ENCODE peak calls at places on chromosomes 13 and 19, in seven cellular contexts. V is NCI-H1092; F is thoracic aorta; C is DMS153; B is NCI-H2081; L is activated naive CD8-positive, alpha-beta T cell treated with anti-CD3 and anti-CD28 coated beads for 36 hours; A is GM12865. H is an unnamed sample.

GRCh38 chr19:16587031-16588023 is 15.1 kb upstream of the SLC35E1 start:
- DNase-seq in V (no peak), F (no peak), C (no peak), B (no peak), L (peak; percentile 58), A (peak; percentile 89), H (peak; percentile 58)

GRCh38 chr13:89568276-89568675 is 1779.2 kb upstream of the MIR17HG start:
- DNase-seq in V (no peak), F (no peak), C (no peak), B (no peak), L (no peak), A (no peak), H (no peak)

GRCh38 chr13:51246411-51247298 is 24.5 kb downstream of the FAM124A start:
- DNase-seq in V (peak; percentile 48), F (no peak), C (no peak), B (no peak), L (no peak), A (no peak), H (no peak)

GRCh38 chr13:79710376-79710775 is 229.4 kb downstream of the NDFIP2 start:
- DNase-seq in V (no peak), F (no peak), C (no peak), B (no peak), L (no peak), A (no peak), H (no peak)

GRCh38 chr13:22252281-22252830 is 581.5 kb downstream of the FGF9 start:
- DNase-seq in V (no peak), F (no peak), C (no peak), B (no peak), L (no peak), A (no peak), H (no peak)

GRCh38 chr13:109608503-109608902 is 177.9 kb downstream of the IRS2 start:
- DNase-seq in V (no peak), F (no peak), C (no peak), B (no peak), L (no peak), A (no peak), H (no peak)

GRCh38 chr13:42577538-42577937 is 3.6 kb downstream of the TNFSF11 start:
- DNase-seq in V (no peak), F (no peak), C (no peak), B (no peak), L (no peak), A (no peak), H (no peak)

GRCh38 chr19:1400281-1401137 is 833 bp downstream of the GAMT start:
- DNase-seq in V (no peak), F (no peak), C (no peak), B (peak; percentile 10), L (no peak), A (no peak), H (no peak)

GRCh38 chr19:50214699-50215543 is 11.5 kb downstream of the MYH14 start:
- DNase-seq in V (no peak), F (no peak), C (peak; percentile 63), B (no peak), L (no peak), A (no peak), H (no peak)

GRCh38 chr13:31749929-31750328 is 10.6 kb downstream of the RXFP2 start:
- DNase-seq in V (no peak), F (no peak), C (no peak), B (no peak), L (no peak), A (no peak), H (no peak)

GRCh38 chr19:55648657-55649578 is 906 bp downstream of the CCDC106 start:
- DNase-seq in V (no peak), F (no peak), C (no peak), B (peak; percentile 37), L (no peak), A (no peak), H (no peak)

GRCh38 chr13:30708541-30708940 is 26.8 kb upstream of the ALOX5AP start:
- DNase-seq in V (no peak), F (no peak), C (no peak), B (no peak), L (no peak), A (no peak), H (no peak)

GRCh38 chr13:58547419-58547818 is 915.9 kb downstream of the PCDH17 start:
- DNase-seq in V (no peak), F (no peak), C (no peak), B (no peak), L (no peak), A (no peak), H (no peak)

GRCh38 chr19:56141416-56141992 is 417 bp downstream of the ZNF444 start:
- DNase-seq in V (no peak), F (no peak), C (no peak), B (no peak), L (no peak), A (peak; percentile 44), H (peak; percentile 37)

GRCh38 chr13:21069561-21070004 is 8.2 kb upstream of the LATS2 start:
- DNase-seq in V (no peak), F (no peak), C (no peak), B (no peak), L (no peak), A (no peak), H (no peak)

GRCh38 chr13:28822801-28823200 is 2.7 kb downstream of the MTUS2 start:
- DNase-seq in V (no peak), F (no peak), C (no peak), B (no peak), L (no peak), A (no peak), H (no peak)

GRCh38 chr13:51397262-51397933 is 55.4 kb downstream of the INTS6 start:
- DNase-seq in V (no peak), F (peak; percentile 2), C (no peak), B (no peak), L (no peak), A (no peak), H (no peak)

GRCh38 chr13:109743706-109744453 is 42.5 kb downstream of the IRS2 start:
- DNase-seq in V (no peak), F (no peak), C (peak; percentile 72), B (peak; percentile 20), L (peak; percentile 11), A (peak; percentile 3), H (no peak)

GRCh38 chr19:42287017-42287825 is 14.7 kb upstream of the PRR19 start:
- DNase-seq in V (no peak), F (no peak), C (no peak), B (no peak), L (no peak), A (no peak), H (no peak)

GRCh38 chr13:37906880-37907279 is 37.3 kb upstream of the TRPC4 start:
- DNase-seq in V (no peak), F (no peak), C (no peak), B (no peak), L (no peak), A (no peak), H (no peak)

GRCh38 chr19:45136507-45137178 is 24.1 kb downstream of the NKPD1 start:
- DNase-seq in V (no peak), F (no peak), C (no peak), B (peak; percentile 29), L (no peak), A (peak; percentile 72), H (no peak)

GRCh38 chr19:3643592-3644313 is 17.2 kb upstream of the CACTIN start:
- DNase-seq in V (no peak), F (no peak), C (no peak), B (no peak), L (no peak), A (no peak), H (no peak)

GRCh38 chr13:33518442-33518841 is 232.9 kb upstream of the STARD13 start:
- DNase-seq in V (no peak), F (no peak), C (no peak), B (no peak), L (no peak), A (no peak), H (no peak)

GRCh38 chr19:55149078-55150003 is at the start of gene TNNT1:
- DNase-seq in V (no peak), F (no peak), C (no peak), B (no peak), L (no peak), A (no peak), H (no peak)

GRCh38 chr19:2120821-2121220 is 24.1 kb downstream of the IZUMO4 start:
- DNase-seq in V (no peak), F (no peak), C (no peak), B (no peak), L (no peak), A (no peak), H (no peak)

GRCh38 chr19:16273005-16273404 is 51.6 kb upstream of the KLF2 start:
- DNase-seq in V (no peak), F (no peak), C (no peak), B (no peak), L (no peak), A (no peak), H (no peak)

GRCh38 chr13:59750860-59751259 is 412.9 kb downstream of the DIAPH3 start:
- DNase-seq in V (no peak), F (no peak), C (no peak), B (no peak), L (no peak), A (no peak), H (no peak)